ENCODE peak calls at places on chromosome 10, in six cellular contexts. W is mesendoderm, V is neuronal stem cell, P is IMR-90, S is trophoblast cell, K is H1. O is an unnamed sample.

GRCh38 chr10:43306899-43307298 is 40.0 kb upstream of the RASGEF1A start:
- DNase-seq in W (no peak), V (no peak), P (no peak), S (no peak), K (no peak), O (no peak)

GRCh38 chr10:103080891-103081581 is 112.0 kb downstream of the NT5C2 start:
- DNase-seq in W (no peak), V (no peak), P (no peak), S (no peak), K (no peak), O (no peak)

GRCh38 chr10:73914036-73914435 is 3.1 kb downstream of the PLAU start:
- DNase-seq in W (no peak), V (no peak), P (no peak), S (no peak), K (no peak), O (peak; percentile 27)

GRCh38 chr10:127279334-127279774 is 83.0 kb upstream of the INSYN2A start:
- DNase-seq in W (no peak), V (no peak), P (no peak), S (no peak), K (no peak), O (no peak)

GRCh38 chr10:122213766-122214165 is 57.3 kb upstream of the BTBD16 start:
- DNase-seq in W (peak; percentile 21), V (no peak), P (no peak), S (no peak), K (no peak), O (no peak)

GRCh38 chr10:132331259-132331955 is 586 bp upstream of the LRRC27 start:
- DNase-seq in W (no peak), V (no peak), P (no peak), S (no peak), K (no peak), O (no peak)

GRCh38 chr10:128062331-128062730 is 63.9 kb downstream of the MKI67 start:
- DNase-seq in W (peak; percentile 84), V (no peak), P (no peak), S (peak; percentile 68), K (no peak), O (peak; percentile 21)

GRCh38 chr10:71223365-71224058 is 11.1 kb downstream of the UNC5B start:
- DNase-seq in W (no peak), V (no peak), P (no peak), S (no peak), K (no peak), O (no peak)

GRCh38 chr10:22573820-22574569 is 140.4 kb downstream of the PIP4K2A start:
- DNase-seq in W (peak; percentile 63), V (no peak), P (peak; percentile 41), S (no peak), K (no peak), O (peak; percentile 41)

GRCh38 chr10:52801951-52802350 is 29.4 kb upstream of the MBL2 start:
- DNase-seq in W (no peak), V (no peak), P (no peak), S (no peak), K (no peak), O (no peak)

GRCh38 chr10:131653140-131653539 is 247.7 kb upstream of the PPP2R2D start:
- DNase-seq in W (no peak), V (no peak), P (no peak), S (no peak), K (no peak), O (no peak)

GRCh38 chr10:1329622-1330021 is 273.4 kb downstream of the WDR37 start:
- DNase-seq in W (no peak), V (no peak), P (no peak), S (no peak), K (no peak), O (no peak)

GRCh38 chr10:97974526-97975525 is 55.6 kb downstream of the CRTAC1 start:
- DNase-seq in W (peak; percentile 39), V (peak; percentile 21), P (no peak), S (no peak), K (no peak), O (no peak)

GRCh38 chr10:44911951-44912350 is 814 bp downstream of the TMEM72 start:
- DNase-seq in W (no peak), V (no peak), P (no peak), S (no peak), K (no peak), O (no peak)

GRCh38 chr10:29681700-29682444 is 47.1 kb upstream of the SVIL start:
- DNase-seq in W (no peak), V (no peak), P (no peak), S (no peak), K (no peak), O (no peak)

GRCh38 chr10:83164134-83164533 is 975.2 kb upstream of the GHITM start:
- DNase-seq in W (peak; percentile 23), V (no peak), P (no peak), S (no peak), K (no peak), O (peak; percentile 5)

GRCh38 chr10:6128591-6129383 is 40.0 kb downstream of the RBM17 start:
- DNase-seq in W (peak; percentile 50), V (no peak), P (peak; percentile 72), S (no peak), K (no peak), O (peak; percentile 65)

GRCh38 chr10:73780966-73781365 is 882 bp upstream of the CHCHD1 start:
- DNase-seq in W (no peak), V (no peak), P (peak; percentile 7), S (no peak), K (no peak), O (peak; percentile 13)

GRCh38 chr10:16612148-16612742 is 90.6 kb upstream of the C1QL3 start:
- DNase-seq in W (peak; percentile 71), V (peak; percentile 73), P (peak; percentile 46), S (peak; percentile 28), K (no peak), O (peak; percentile 48)

GRCh38 chr10:20334559-20334958 is 518.3 kb downstream of the PLXDC2 start:
- DNase-seq in W (no peak), V (no peak), P (no peak), S (no peak), K (no peak), O (no peak)

GRCh38 chr10:6669269-6669859 is 89.3 kb upstream of the PRKCQ start:
- DNase-seq in W (peak; percentile 53), V (peak; percentile 17), P (peak; percentile 73), S (no peak), K (no peak), O (peak; percentile 67)

GRCh38 chr10:125133706-125134482 is 26.5 kb downstream of the CTBP2 start:
- DNase-seq in W (no peak), V (no peak), P (no peak), S (no peak), K (no peak), O (no peak)

GRCh38 chr10:125134483-125134848 is 25.9 kb downstream of the CTBP2 start:
- DNase-seq in W (no peak), V (no peak), P (no peak), S (no peak), K (no peak), O (no peak)

GRCh38 chr10:125136087-125136486 is 24.3 kb downstream of the CTBP2 start:
- DNase-seq in W (no peak), V (no peak), P (no peak), S (no peak), K (no peak), O (no peak)

GRCh38 chr10:125135771-125136035 is 24.7 kb downstream of the CTBP2 start:
- DNase-seq in W (no peak), V (no peak), P (no peak), S (no peak), K (no peak), O (no peak)

DNA sequence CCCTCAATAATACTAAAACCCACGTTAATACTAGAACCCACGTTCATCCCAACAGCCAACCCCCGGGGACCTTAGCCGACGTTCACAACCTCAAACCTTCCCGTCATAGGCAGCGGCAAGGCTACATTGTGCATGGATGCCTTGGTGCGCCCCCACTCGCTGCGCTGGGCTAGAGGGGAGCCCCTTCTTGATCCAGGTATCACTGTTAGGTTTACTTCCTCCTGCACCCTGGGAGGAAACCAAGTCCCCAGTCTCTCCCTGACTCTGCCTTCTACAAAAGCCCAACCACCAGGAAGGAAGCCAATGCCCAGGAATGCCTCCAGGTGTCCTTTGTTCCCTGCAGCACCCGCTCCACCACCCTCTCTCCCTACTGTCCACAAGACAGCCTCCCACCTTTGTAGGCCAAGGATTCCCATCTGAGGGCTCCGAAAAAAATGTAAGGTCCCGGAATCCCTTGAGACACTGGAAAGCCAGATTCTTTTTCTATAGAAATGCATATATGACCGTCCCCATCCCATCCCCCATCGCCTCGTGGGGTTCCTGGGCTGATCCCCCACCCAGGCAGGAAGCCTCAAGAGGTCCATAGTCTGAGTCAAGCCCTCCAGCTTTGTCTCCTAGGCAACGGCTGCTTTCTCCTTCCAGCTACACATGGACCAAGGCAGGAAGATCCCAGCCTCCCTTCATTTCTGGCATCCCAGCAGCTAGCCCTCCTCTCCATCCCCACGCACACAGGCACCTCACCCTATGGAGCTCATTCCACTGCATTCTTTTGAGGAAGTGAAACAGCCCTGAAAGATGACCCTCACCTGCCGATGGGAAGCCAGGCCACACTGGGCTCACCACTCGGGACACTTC is 25.2 kb downstream of the CTBP2 start:
- DNase-seq in W (no peak), V (no peak), P (no peak), S (no peak), K (no peak), O (no peak)
- H3K36me3 ChIP-seq in W (peaks cover 2% of the 10 kb centered on the region), V (peaks cover 89% of the 10 kb centered on the region), P (peaks cover 40% of the 10 kb centered on the region), S (peaks cover 30% of the 10 kb centered on the region), K (peaks cover 8% of the 10 kb centered on the region), O (peaks cover 55% of the 10 kb centered on the region)

GRCh38 chr10:33861833-33862232 is 527.4 kb upstream of the NRP1 start:
- DNase-seq in W (no peak), V (no peak), P (no peak), S (no peak), K (no peak), O (no peak)
- H3K4ac ChIP-seq in W (no peak overlapping the region), V (no peak overlapping the region), P (no peak overlapping the region), S (no peak overlapping the region), K (no peak overlapping the region), O (no peak overlapping the region)

GRCh38 chr10:120172371-120172770 is 279.8 kb downstream of the SEC23IP start:
- DNase-seq in W (peak; percentile 69), V (no peak), P (no peak), S (no peak), K (peak; percentile 10), O (no peak)
- H3K36me3 ChIP-seq in W (no peaks in the 10 kb centered on the region), V (no peaks in the 10 kb centered on the region), P (no peaks in the 10 kb centered on the region), S (no peaks in the 10 kb centered on the region), K (no peaks in the 10 kb centered on the region), O (no peaks in the 10 kb centered on the region)

GRCh38 chr10:96044686-96045085 is 1.3 kb downstream of the CCNJ start:
- DNase-seq in W (peak; percentile 18), V (no peak), P (peak; percentile 70), S (no peak), K (no peak), O (peak; percentile 55)

GRCh38 chr10:96041146-96041545 is 2.2 kb upstream of the CCNJ start:
- DNase-seq in W (no peak), V (no peak), P (no peak), S (peak; percentile 90), K (no peak), O (no peak)

GRCh38 chr10:96046546-96046945 is 3.2 kb downstream of the CCNJ start:
- DNase-seq in W (no peak), V (no peak), P (no peak), S (no peak), K (no peak), O (no peak)

GRCh38 chr10:96043895-96044580 is 655 bp downstream of the CCNJ start:
- DNase-seq in W (peak; percentile 67), V (peak; percentile 50), P (peak; percentile 45), S (peak; percentile 40), K (no peak), O (peak; percentile 69)

GRCh38 chr10:96043157-96043894 is at the start of gene CCNJ:
- DNase-seq in W (peak; percentile 95), V (peak; percentile 89), P (peak; percentile 87), S (peak; percentile 90), K (peak; percentile 62), O (peak; percentile 91)
- H3K4ac ChIP-seq in W (peak within 1 kb of the TSS; percentile 95), V (peak within 1 kb of the TSS; percentile 66), P (peak within 1 kb of the TSS; percentile 76), S (peak within 1 kb of the TSS; percentile 80), K (peak within 1 kb of the TSS; percentile 92), O (peak within 1 kb of the TSS; percentile 64)